ENCODE peak calls at places on chromosome X, in nine cellular contexts. R is NCI-H1048, B is brain microvascular endothelial cell, I is tibial artery, U is AG09319, H is SW480, E is posterior cingulate gyrus, G is body of pancreas, F is A172. L is an unnamed sample.
A peak's percentile ranks its signal among the peaks of the same experiment; 100 is the strongest.

GRCh38 chrX:68440438-68440837 is 7.1 kb upstream of the OPHN1 start:
- DNase-seq in B (no peak), U (no peak), H (no peak), F (no peak), I (no peak), G (no peak), E (no peak), R (no peak), L (no peak)

GRCh38 chrX:8927066-8927465 is 106.9 kb downstream of the FAM9B start:
- DNase-seq in G (no peak), B (no peak), U (no peak), F (no peak), I (no peak), H (no peak), E (no peak), R (no peak), L (no peak)

GRCh38 chrX:22629105-22629725 is 356.5 kb downstream of the CBLL2 start:
- DNase-seq in H (no peak), G (no peak), B (peak; percentile 64), I (no peak), U (no peak), R (no peak), E (no peak), F (peak; percentile 53), L (no peak)

GRCh38 chrX:85109235-85109634 is 105.6 kb downstream of the APOOL start:
- DNase-seq in B (no peak), H (peak; percentile 1), U (no peak), G (peak; percentile 17), R (no peak), F (peak; percentile 20), I (no peak), E (no peak), L (peak; percentile 12)

GRCh38 chrX:136199365-136199764 is 51.8 kb downstream of the MAP7D3 start:
- DNase-seq in F (no peak), U (no peak), H (no peak), I (no peak), B (no peak), R (no peak), G (no peak), E (no peak), L (no peak)

GRCh38 chrX:30141966-30142365 is 73.4 kb upstream of the MAGEB2 start:
- DNase-seq in H (peak; percentile 16), B (peak; percentile 34), R (peak; percentile 1), G (no peak), I (no peak), U (peak; percentile 1), F (peak; percentile 66), E (no peak), L (peak; percentile 27)

GRCh38 chrX:43750248-43750676 is 94.2 kb downstream of the MAOA start:
- DNase-seq in I (peak; percentile 47), F (peak; percentile 69), R (peak; percentile 3), H (peak; percentile 67), E (peak; percentile 28), G (peak; percentile 47), B (peak; percentile 39), U (peak; percentile 14), L (peak; percentile 57)

GRCh38 chrX:5907202-5907601 is 321.5 kb downstream of the NLGN4X start:
- DNase-seq in B (no peak), R (no peak), U (no peak), F (no peak), E (no peak), H (no peak), G (no peak), I (no peak), L (no peak)

GRCh38 chrX:40698851-40699250 is 36.5 kb downstream of the MED14 start:
- DNase-seq in I (no peak), G (no peak), F (no peak), B (no peak), U (no peak), R (no peak), E (no peak), H (no peak), L (no peak)

GRCh38 chrX:140431521-140431920 is 73.3 kb downstream of the SOX3 start:
- DNase-seq in B (no peak), H (no peak), R (no peak), I (no peak), U (no peak), E (no peak), F (no peak), G (no peak), L (no peak)